ENCODE peak calls at places on chromosomes 4 and X, in nine cellular contexts. G, Z, K, E, W, L, S, P and A are unnamed samples.

GRCh38 chrX:101287402-101287801 is 3.7 kb downstream of the TAF7L start:
- DNase-seq in G (peak), Z (peak), K (no peak), E (peak), W (no peak), L (peak), S (peak), P (no peak), A (no peak)

GRCh38 chr4:30330894-30331652 is 389.1 kb upstream of the PCDH7 start:
- DNase-seq in G (no peak), Z (no peak), K (no peak), E (no peak), W (no peak), L (peak), S (peak), P (no peak), A (no peak)

GRCh38 chr4:140018931-140019618 is 134.9 kb downstream of the MAML3 start:
- DNase-seq in G (peak), Z (peak), K (no peak), E (peak), W (no peak), L (no peak), S (no peak), P (no peak), A (no peak)

GRCh38 chr4:3871181-3871852 is 105.1 kb downstream of the ADRA2C start:
- DNase-seq in G (peak), Z (no peak), K (no peak), E (peak), W (no peak), L (peak), S (no peak), P (no peak), A (no peak)

GRCh38 chr4:20679946-20680345 is 20.3 kb upstream of the PACRGL start:
- DNase-seq in G (no peak), Z (no peak), K (no peak), E (no peak), W (no peak), L (no peak), S (no peak), P (no peak), A (no peak)

GRCh38 chr4:30716158-30716557 is 4.0 kb upstream of the PCDH7 start:
- DNase-seq in G (no peak), Z (peak), K (no peak), E (no peak), W (no peak), L (peak), S (peak), P (no peak), A (no peak)

GRCh38 chrX:50700921-50701320 is 113.1 kb downstream of the SHROOM4 start:
- DNase-seq in G (no peak), Z (peak), K (no peak), E (no peak), W (no peak), L (peak), S (no peak), P (no peak), A (no peak)

GRCh38 chr4:157226601-157227000 is 6.1 kb downstream of the GRIA2 start:
- DNase-seq in G (no peak), Z (no peak), K (no peak), E (no peak), W (no peak), L (no peak), S (no peak), P (no peak), A (no peak)

GRCh38 chr4:137448402-137448801 is 83.9 kb downstream of the PCDH18 start:
- DNase-seq in G (no peak), Z (no peak), K (no peak), E (no peak), W (no peak), L (no peak), S (no peak), P (no peak), A (no peak)

GRCh38 chr4:38453253-38453881 is 210.6 kb upstream of the KLF3 start:
- DNase-seq in G (no peak), Z (no peak), K (no peak), E (no peak), W (no peak), L (no peak), S (no peak), P (no peak), A (no peak)

GRCh38 chr4:188023682-188024081 is 28.1 kb downstream of the ZFP42 start:
- DNase-seq in G (no peak), Z (peak), K (no peak), E (no peak), W (no peak), L (peak), S (no peak), P (no peak), A (no peak)

GRCh38 chr4:6908397-6909112 is 1.1 kb upstream of the TBC1D14 start:
- DNase-seq in G (no peak), Z (peak), K (no peak), E (no peak), W (no peak), L (no peak), S (no peak), P (no peak), A (peak)

GRCh38 chrX:109635151-109635550 is 10.2 kb upstream of the KCNE5 start:
- DNase-seq in G (peak), Z (peak), K (no peak), E (no peak), W (no peak), L (peak), S (peak), P (no peak), A (no peak)

GRCh38 chr4:1337951-1338751 is 8.9 kb upstream of the UVSSA start:
- DNase-seq in G (no peak), Z (no peak), K (no peak), E (no peak), W (no peak), L (no peak), S (no peak), P (peak), A (no peak)

GRCh38 chrX:80648023-80648422 is 161.7 kb downstream of the BRWD3 start:
- DNase-seq in G (no peak), Z (peak), K (no peak), E (no peak), W (no peak), L (peak), S (peak), P (no peak), A (no peak)

GRCh38 chrX:11908371-11908770 is 150.3 kb downstream of the MSL3 start:
- DNase-seq in G (peak), Z (peak), K (no peak), E (no peak), W (no peak), L (peak), S (peak), P (no peak), A (no peak)

GRCh38 chrX:110491846-110492620 is 133.4 kb downstream of the RTL9 start:
- DNase-seq in G (peak), Z (no peak), K (no peak), E (peak), W (no peak), L (no peak), S (no peak), P (no peak), A (no peak)

GRCh38 chrX:149487292-149487691 is 17.8 kb downstream of the IDS start:
- DNase-seq in G (no peak), Z (no peak), K (no peak), E (peak), W (no peak), L (peak), S (peak), P (no peak), A (no peak)

GRCh38 chrX:71992711-71993110 is 82.1 kb downstream of the NHSL2 start:
- DNase-seq in G (no peak), Z (no peak), K (no peak), E (no peak), W (no peak), L (no peak), S (no peak), P (no peak), A (no peak)

GRCh38 chr4:14650127-14650526 is 352.2 kb upstream of the CPEB2 start:
- DNase-seq in G (no peak), Z (peak), K (no peak), E (no peak), W (no peak), L (no peak), S (no peak), P (no peak), A (no peak)

GRCh38 chr4:174582463-174582862 is 60.2 kb upstream of the HPGD start:
- DNase-seq in G (no peak), Z (no peak), K (no peak), E (no peak), W (no peak), L (no peak), S (no peak), P (no peak), A (no peak)

GRCh38 chr4:87239821-87240220 is 19.4 kb upstream of the KLHL8 start:
- DNase-seq in G (no peak), Z (no peak), K (no peak), E (no peak), W (no peak), L (no peak), S (no peak), P (no peak), A (no peak)

GRCh38 chr4:89307446-89308160 is at the start of gene GPRIN3:
- DNase-seq in G (peak), Z (peak), K (peak), E (peak), W (peak), L (peak), S (no peak), P (peak), A (no peak)

GRCh38 chrX:54439967-54440871 is at the start of gene TSR2:
- DNase-seq in G (peak), Z (peak), K (peak), E (peak), W (peak), L (peak), S (peak), P (peak), A (peak)

GRCh38 chrX:1463581-1464281 is 11.0 kb upstream of the ASMTL start:
- DNase-seq in G (no peak), Z (no peak), K (no peak), E (no peak), W (no peak), L (no peak), S (no peak), P (peak), A (no peak)